ENCODE peak calls at places on chromosome 13, in nine cellular contexts. V is AML-193, H is A549, T is dorsolateral prefrontal cortex, U is hippocampal formation, Z is ecto neural progenitor cell, S is SHP77 treated with DMSO at 0.1 percent for 48 hours, I is RWPE2, Q is renal cortical epithelial cell. C is an unnamed sample.

GRCh38 chr13:113979791-113980471 is 6.1 kb upstream of the C13orf46 start:
- DNase-seq in V (no peak), H (no peak), T (no peak), U (no peak), Z (no peak), S (no peak), I (peak), Q (no peak), C (no peak)

GRCh38 chr13:110566201-110566600 is 4.7 kb upstream of the RAB20 start:
- DNase-seq in V (no peak), H (no peak), T (no peak), U (no peak), Z (no peak), S (no peak), I (no peak), Q (no peak), C (no peak)

GRCh38 chr13:45451282-45451681 is 13.5 kb upstream of the COG3 start:
- DNase-seq in V (no peak), H (no peak), T (no peak), U (no peak), Z (no peak), S (no peak), I (no peak), Q (no peak), C (no peak)

GRCh38 chr13:21584973-21585592 is 18.9 kb downstream of the MICU2 start:
- DNase-seq in V (no peak), H (no peak), T (no peak), U (no peak), Z (no peak), S (no peak), I (no peak), Q (no peak), C (no peak)

GRCh38 chr13:30364876-30365275 is 57.4 kb upstream of the UBE2L5 start:
- DNase-seq in V (no peak), H (no peak), T (no peak), U (no peak), Z (no peak), S (no peak), I (no peak), Q (peak), C (no peak)

GRCh38 chr13:71320452-71320851 is 546.6 kb downstream of the DACH1 start:
- DNase-seq in V (peak), H (no peak), T (no peak), U (no peak), Z (no peak), S (no peak), I (no peak), Q (peak), C (peak)

GRCh38 chr13:27792393-27793218 is at the start of gene GSX1:
- DNase-seq in V (no peak), H (peak), T (peak), U (no peak), Z (peak), S (no peak), I (no peak), Q (peak), C (peak)

GRCh38 chr13:30572859-30573275 is 44.9 kb upstream of the USPL1 start:
- DNase-seq in V (peak), H (peak), T (no peak), U (peak), Z (no peak), S (no peak), I (no peak), Q (peak), C (peak)

GRCh38 chr13:44438234-44438579 is 64.6 kb downstream of the SERP2 start:
- DNase-seq in V (no peak), H (no peak), T (no peak), U (no peak), Z (no peak), S (no peak), I (no peak), Q (no peak), C (no peak)

GRCh38 chr13:112995395-112996091 is 26.5 kb downstream of the MCF2L start:
- DNase-seq in V (no peak), H (no peak), T (no peak), U (no peak), Z (no peak), S (no peak), I (no peak), Q (no peak), C (no peak)

GRCh38 chr13:36880961-36881360 is 39.1 kb downstream of the SMAD9 start:
- DNase-seq in V (no peak), H (no peak), T (no peak), U (no peak), Z (no peak), S (no peak), I (no peak), Q (no peak), C (no peak)

GRCh38 chr13:112685856-112686255 is 4.0 kb upstream of the ATP11A start:
- DNase-seq in V (no peak), H (no peak), T (no peak), U (no peak), Z (no peak), S (no peak), I (no peak), Q (peak), C (no peak)

GRCh38 chr13:92514420-92515125 is 712.0 kb upstream of the GPC6 start:
- DNase-seq in V (no peak), H (no peak), T (no peak), U (no peak), Z (no peak), S (no peak), I (no peak), Q (no peak), C (no peak)

GRCh38 chr13:73133536-73133935 is 74.7 kb downstream of the KLF5 start:
- DNase-seq in V (no peak), H (peak), T (no peak), U (no peak), Z (no peak), S (no peak), I (no peak), Q (no peak), C (no peak)

GRCh38 chr13:20526664-20527063 is 1.0 kb upstream of the CRYL1 start:
- DNase-seq in V (no peak), H (no peak), T (no peak), U (peak), Z (no peak), S (peak), I (no peak), Q (peak), C (peak)

GRCh38 chr13:50797081-50797480 is 46.4 kb downstream of the DLEU7 start:
- DNase-seq in V (no peak), H (no peak), T (no peak), U (no peak), Z (no peak), S (no peak), I (no peak), Q (no peak), C (no peak)

GRCh38 chr13:48595330-48596127 is 58.2 kb upstream of the CYSLTR2 start:
- DNase-seq in V (peak), H (peak), T (peak), U (peak), Z (no peak), S (no peak), I (no peak), Q (peak), C (peak)

GRCh38 chr13:82672248-82672647 is 1210.0 kb downstream of the SLITRK1 start:
- DNase-seq in V (no peak), H (no peak), T (no peak), U (no peak), Z (no peak), S (no peak), I (no peak), Q (no peak), C (no peak)